ENCODE peak calls at places on chromosomes 5 and 9, in eight cellular contexts. O, Z, J, V, U, E, C and M are unnamed samples.

GRCh38 chr5:9209846-9210547 is 335.9 kb downstream of the SEMA5A start:
- DNase-seq in E (no peak), Z (no peak), C (no peak), U (no peak), V (no peak), O (no peak), J (no peak), M (no peak)

GRCh38 chr9:127568971-127569818 is 42.9 kb upstream of the STXBP1 start:
- DNase-seq in J (peak), U (peak), V (peak), C (peak), O (no peak), Z (peak), E (peak), M (peak)

GRCh38 chr9:96856363-96857286 is 2.3 kb upstream of the ZNF782 start:
- DNase-seq in C (peak), U (no peak), Z (peak), E (peak), O (peak), J (peak), V (peak), M (no peak)

GRCh38 chr5:58042933-58043606 is 416.8 kb downstream of the PLK2 start:
- DNase-seq in Z (peak), V (no peak), J (no peak), O (no peak), U (no peak), E (no peak), C (no peak), M (no peak)

GRCh38 chr5:12704955-12705354 is 800.7 kb upstream of the CTNND2 start:
- DNase-seq in E (no peak), O (no peak), C (no peak), U (no peak), V (no peak), Z (no peak), J (no peak), M (no peak)

GRCh38 chr5:36928947-36929346 is 52.4 kb downstream of the NIPBL start:
- DNase-seq in J (no peak), C (no peak), V (no peak), O (no peak), Z (no peak), E (no peak), U (no peak), M (no peak)

GRCh38 chr9:96453625-96454024 is 3.7 kb downstream of the HABP4 start:
- DNase-seq in C (peak), E (peak), Z (no peak), V (no peak), J (peak), O (no peak), U (no peak), M (no peak)

GRCh38 chr9:131843989-131844744 is 104.3 kb upstream of the RAPGEF1 start:
- DNase-seq in U (no peak), E (no peak), Z (no peak), J (no peak), O (no peak), V (no peak), C (no peak), M (no peak)

GRCh38 chr9:113608082-113608685 is 144.7 kb downstream of the RGS3 start:
- DNase-seq in U (no peak), O (no peak), V (no peak), J (no peak), C (no peak), E (no peak), Z (no peak), M (no peak)

GRCh38 chr9:109206670-109207069 is 39.6 kb upstream of the FRRS1L start:
- DNase-seq in V (no peak), Z (no peak), C (no peak), O (no peak), J (no peak), U (no peak), E (no peak), M (no peak)

GRCh38 chr5:132466453-132467291 is 23.9 kb downstream of the IRF1 start:
- DNase-seq in C (no peak), V (peak), Z (peak), E (no peak), U (no peak), O (no peak), J (no peak), M (no peak)

GRCh38 chr9:86978986-86979385 is 31.7 kb upstream of the GAS1 start:
- DNase-seq in C (no peak), E (no peak), U (no peak), V (no peak), J (no peak), Z (no peak), O (no peak), M (no peak)

GRCh38 chr9:110157812-110158629 is 49.9 kb downstream of the C9orf152 start:
- DNase-seq in E (no peak), J (no peak), U (no peak), V (no peak), O (no peak), C (no peak), Z (no peak), M (no peak)

GRCh38 chr9:6354072-6354686 is 26.0 kb downstream of the TPD52L3 start:
- DNase-seq in C (peak), J (peak), U (no peak), V (no peak), Z (no peak), E (peak), O (no peak), M (no peak)

GRCh38 chr5:40485021-40485998 is 194.4 kb upstream of the PTGER4 start:
- DNase-seq in Z (no peak), U (no peak), J (no peak), C (no peak), E (no peak), V (no peak), O (no peak), M (no peak)

GRCh38 chr9:14868772-14869583 is 41.2 kb downstream of the FREM1 start:
- DNase-seq in Z (no peak), O (no peak), U (no peak), J (no peak), C (no peak), E (no peak), V (no peak), M (no peak)

GRCh38 chr5:141845371-141845821 is 32.8 kb downstream of the PCDH1 start:
- DNase-seq in E (peak), J (peak), U (no peak), Z (no peak), O (no peak), V (no peak), C (no peak), M (no peak)

GRCh38 chr9:117265253-117265652 is 149.6 kb downstream of the ASTN2 start:
- DNase-seq in O (peak), E (no peak), J (no peak), V (no peak), C (peak), U (no peak), Z (no peak), M (no peak)

GRCh38 chr5:63957617-63958016 is 4.6 kb downstream of the HTR1A start:
- DNase-seq in J (no peak), U (no peak), E (no peak), O (no peak), V (no peak), Z (no peak), C (no peak), M (no peak)

GRCh38 chr9:92974161-92974661 is 26.9 kb downstream of the FGD3 start:
- DNase-seq in Z (no peak), V (peak), O (no peak), U (no peak), J (no peak), C (no peak), E (no peak), M (no peak)

GRCh38 chr5:151870820-151871219 is 53.8 kb downstream of the GLRA1 start:
- DNase-seq in V (no peak), C (no peak), Z (peak), O (no peak), J (peak), U (no peak), E (no peak), M (no peak)

GRCh38 chr9:131624636-131625241 is 79.4 kb downstream of the PRRT1B start:
- DNase-seq in C (peak), Z (no peak), V (no peak), U (peak), O (no peak), J (no peak), E (peak), M (no peak)

GRCh38 chr9:32128546-32128945 is 255.9 kb upstream of the ACO1 start:
- DNase-seq in Z (no peak), V (no peak), C (no peak), J (no peak), O (no peak), E (no peak), U (no peak), M (no peak)

GRCh38 chr9:21995652-21996275 is 1.2 kb downstream of the CDKN2B-AS1 start:
- DNase-seq in Z (peak), V (peak), C (peak), O (no peak), E (peak), U (no peak), J (no peak), M (no peak)

GRCh38 chr9:125700791-125701190 is 6.2 kb downstream of the MAPKAP1 start:
- DNase-seq in U (no peak), C (no peak), O (no peak), E (no peak), Z (no peak), V (no peak), J (no peak), M (no peak)

GRCh38 chr9:69136185-69136584 is 37.9 kb upstream of the TJP2 start:
- DNase-seq in O (no peak), U (no peak), Z (no peak), J (no peak), C (no peak), V (no peak), E (no peak), M (no peak)

GRCh38 chr9:128733256-128733655 is 9.3 kb upstream of the ZDHHC12 start:
- DNase-seq in J (peak), U (peak), V (peak), E (peak), O (peak), Z (peak), C (peak), M (peak)

GRCh38 chr9:111959468-111959941 is 62.9 kb downstream of the UGCG start:
- DNase-seq in V (peak), U (no peak), J (no peak), C (no peak), Z (peak), O (no peak), E (no peak), M (no peak)

GRCh38 chr9:73151653-73152382 is at the start of gene ANXA1:
- DNase-seq in Z (no peak), C (peak), E (no peak), J (peak), U (no peak), O (no peak), V (no peak), M (no peak)

GRCh38 chr5:122183098-122183794 is 53.9 kb downstream of the ZNF474 start:
- DNase-seq in E (no peak), C (peak), Z (peak), U (peak), J (peak), V (peak), O (peak), M (no peak)

GRCh38 chr9:133332381-133332730 is 3.6 kb downstream of the SURF6 start:
- DNase-seq in Z (no peak), V (peak), J (no peak), E (no peak), C (no peak), O (no peak), U (no peak), M (no peak)

GRCh38 chr5:142259758-142260157 is 65.1 kb downstream of the SPRY4 start:
- DNase-seq in Z (no peak), O (no peak), C (no peak), J (no peak), U (no peak), E (no peak), V (no peak), M (no peak)

GRCh38 chr5:142082182-142082781 is 26.3 kb upstream of the NDFIP1 start:
- DNase-seq in E (no peak), Z (no peak), U (no peak), J (no peak), C (no peak), O (no peak), V (no peak), M (no peak)

GRCh38 chr5:111997308-111998159 is 240.5 kb upstream of the NREP start:
- DNase-seq in E (no peak), J (no peak), U (no peak), O (no peak), C (peak), Z (no peak), V (no peak), M (no peak)

GRCh38 chr5:150659360-150660107 is 1.5 kb upstream of the MYOZ3 start:
- DNase-seq in V (no peak), E (peak), O (no peak), J (no peak), U (no peak), Z (no peak), C (no peak), M (no peak)

GRCh38 chr5:150660108-150660831 is 781 bp upstream of the MYOZ3 start:
- DNase-seq in Z (no peak), V (no peak), U (no peak), E (peak), O (no peak), C (no peak), J (no peak), M (no peak)

GRCh38 chr5:150656191-150657132 is 4.6 kb upstream of the MYOZ3 start:
- DNase-seq in C (peak), V (peak), Z (peak), E (peak), J (peak), U (no peak), O (peak), M (no peak)

GRCh38 chr5:150658699-150659265 is 2.3 kb upstream of the MYOZ3 start:
- DNase-seq in J (no peak), V (peak), C (no peak), O (no peak), Z (no peak), E (no peak), U (no peak), M (no peak)

GRCh38 chr5:150658121-150658520 is 2.9 kb upstream of the MYOZ3 start:
- DNase-seq in U (no peak), J (no peak), Z (peak), C (no peak), V (peak), O (no peak), E (no peak), M (no peak)
- H3K27ac ChIP-seq in U (no peak), J (no peak), Z (peak), C (peak), V (peak), O (no peak), E (no peak), M (no peak)

DNA sequence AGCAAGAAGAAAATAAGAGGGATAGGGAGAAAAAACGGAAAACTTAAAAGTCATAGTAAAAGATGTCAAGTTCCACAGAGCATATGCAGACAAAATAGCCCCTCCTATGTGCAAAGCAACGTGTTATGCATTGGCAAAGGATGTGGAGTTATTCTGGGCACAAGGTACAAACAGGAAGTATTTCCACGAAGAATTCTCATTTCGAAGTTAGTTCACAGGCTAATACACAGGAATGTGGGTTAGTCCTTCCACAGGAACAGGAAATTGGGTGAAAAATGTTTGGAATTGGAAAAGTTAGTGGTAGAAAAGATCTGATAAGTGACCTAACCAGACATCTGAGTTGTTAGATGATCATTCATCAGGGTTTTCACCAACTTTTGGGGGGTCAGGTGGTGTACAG is 326.6 kb downstream of the EBF1 start:
- DNase-seq in O (no peak), U (no peak), E (no peak), J (no peak), Z (no peak), V (no peak), C (no peak), M (no peak)
- H3K27ac ChIP-seq in O (no peak), U (peak), E (no peak), J (no peak), Z (no peak), V (no peak), C (no peak), M (no peak)

GRCh38 chr5:172850454-172850797 is 16.4 kb downstream of the ERGIC1 start:
- DNase-seq in C (no peak), Z (no peak), J (no peak), U (no peak), O (no peak), V (no peak), E (no peak), M (no peak)
- H3K27ac ChIP-seq in C (no peak), Z (peak), J (no peak), U (peak), O (no peak), V (peak), E (no peak), M (no peak)

DNA sequence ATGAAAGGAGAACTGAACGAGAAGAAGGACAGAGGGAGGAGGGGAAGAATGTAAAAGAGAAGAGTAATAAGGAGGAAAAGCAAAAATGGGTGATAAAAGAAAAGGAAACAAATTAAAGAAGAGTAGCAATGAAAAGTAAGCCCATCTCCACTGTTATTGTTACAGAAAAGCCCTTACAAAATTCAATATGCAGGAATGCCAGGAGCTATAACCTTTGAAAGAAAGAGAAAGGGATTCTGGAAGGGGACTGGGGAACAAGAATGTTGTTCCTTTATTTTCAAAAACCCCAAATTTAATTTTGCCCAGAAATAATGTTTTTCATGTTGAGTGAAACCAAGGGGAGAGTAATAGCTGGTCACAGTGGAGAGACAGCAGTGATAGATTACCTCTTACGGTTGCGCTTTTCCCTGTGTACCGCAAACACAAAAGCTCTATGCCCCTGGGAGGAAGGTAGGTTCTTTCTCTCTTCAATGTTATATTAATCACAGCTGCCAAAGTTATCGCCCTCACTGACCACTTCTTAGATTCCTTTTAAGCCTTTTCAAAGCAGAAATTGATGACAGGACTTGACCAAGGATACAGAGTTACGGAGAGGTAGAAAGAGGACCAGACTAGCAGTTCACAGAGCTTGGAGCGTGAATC is 86.6 kb downstream of the BRINP1 start:
- DNase-seq in J (no peak), O (no peak), V (no peak), C (no peak), E (no peak), Z (no peak), U (no peak), M (no peak)
- H3K27ac ChIP-seq in J (no peak), O (no peak), V (no peak), C (no peak), E (no peak), Z (no peak), U (no peak), M (peak)

GRCh38 chr5:32625106-32625505 is 39.7 kb downstream of the SUB1 start:
- DNase-seq in J (no peak), E (no peak), Z (no peak), O (no peak), V (no peak), U (no peak), C (no peak), M (no peak)

GRCh38 chr5:32630867-32631491 is 45.6 kb downstream of the SUB1 start:
- DNase-seq in Z (no peak), U (no peak), V (no peak), C (no peak), E (peak), O (no peak), J (no peak), M (no peak)

GRCh38 chr5:32628049-32628803 is 42.9 kb downstream of the SUB1 start:
- DNase-seq in V (no peak), Z (no peak), O (no peak), E (no peak), U (no peak), J (no peak), C (peak), M (no peak)

GRCh38 chr5:32627219-32627880 is 42.0 kb downstream of the SUB1 start:
- DNase-seq in J (no peak), V (no peak), C (no peak), O (no peak), E (no peak), Z (no peak), U (no peak), M (no peak)
- H3K27ac ChIP-seq in J (no peak), V (no peak), C (no peak), O (no peak), E (peak), Z (no peak), U (no peak), M (no peak)

GRCh38 chr9:137788561-137789294 is 88.9 kb upstream of the CACNA1B start:
- DNase-seq in C (no peak), Z (peak), E (no peak), J (no peak), V (peak), U (no peak), O (no peak), M (no peak)
- H3K27ac ChIP-seq in C (no peak), Z (peak), E (no peak), J (no peak), V (peak), U (peak), O (no peak), M (no peak)

DNA sequence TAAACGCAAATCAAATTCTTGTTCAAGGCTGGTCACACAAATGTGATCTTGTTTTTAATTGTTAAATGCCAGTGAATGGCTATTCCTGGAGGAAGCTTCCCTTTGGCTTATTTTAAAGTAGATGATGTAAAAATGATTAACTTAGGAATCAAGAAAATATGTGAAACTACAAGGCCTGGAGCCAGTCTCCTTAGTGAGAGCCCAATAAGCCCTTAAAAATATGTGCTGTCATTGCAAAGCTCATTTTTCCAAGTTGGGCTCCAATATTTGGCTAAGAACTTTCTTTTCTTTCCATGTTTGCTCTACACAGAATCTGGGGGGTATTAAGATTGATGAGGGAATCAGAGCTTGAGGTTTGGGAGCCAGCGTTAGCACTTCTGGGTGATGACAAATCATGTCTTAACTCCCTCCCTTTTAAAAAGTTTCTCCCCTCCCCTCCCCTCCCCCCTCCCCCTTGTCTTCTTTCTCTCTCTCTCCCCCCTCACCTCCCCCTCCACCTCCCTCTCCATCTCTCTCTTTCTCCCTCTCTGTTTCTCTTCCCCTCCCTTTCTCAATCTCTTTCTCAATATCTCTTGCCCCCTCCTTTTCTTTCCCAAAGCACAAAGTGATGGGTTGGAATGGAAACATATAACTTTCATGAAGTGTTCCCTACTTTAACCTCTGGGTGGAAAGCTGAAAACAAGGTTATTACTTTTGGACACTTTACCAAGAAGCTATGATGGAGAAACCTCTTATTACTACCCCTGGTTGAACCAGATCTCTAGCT is 86.0 kb downstream of the FBXL7 start:
- DNase-seq in Z (no peak), V (no peak), U (no peak), J (no peak), E (no peak), C (no peak), O (no peak), M (no peak)
- H3K27ac ChIP-seq in Z (no peak), V (no peak), U (no peak), J (no peak), E (no peak), C (no peak), O (no peak), M (no peak)